ENCODE peak calls at places on chromosomes 2 and 18, in ten cellular contexts. One of them, this sample, is unnamed.

GRCh38 chr2:160397530-160397865 is 96.1 kb downstream of the RBMS1 start:
- DNase-seq in left colon: no peak
- DNase-seq in activated T-cell treated with anti-CD3 and anti-CD28 coated beads, Interleukin-2, amount 50 U/mL, for 72 hours: no peak
- DNase-seq in HAP-1: peak
- DNase-seq in pons: no peak
- DNase-seq in stimulated activated CD8-positive, alpha-beta memory T cell treated with anti-CD3 and anti-CD28 coated beads, Interleukin-15, amount 100 ng/mL, for 24 hours: no peak
- DNase-seq in hepatocyte: no peak
- DNase-seq in stimulated activated CD4-positive, alpha-beta T cell treated with anti-CD3 and anti-CD28 coated beads, Interleukin-1b, Interleukin-23, amount 100 ng/mL, for 48 hours: no peak
- DNase-seq in H7: peak
- DNase-seq in GM12891: no peak
- DNase-seq in this sample: no peak

GRCh38 chr2:218079943-218080913 is 11.2 kb downstream of the RUFY4 start:
- DNase-seq in left colon: no peak
- DNase-seq in activated T-cell treated with anti-CD3 and anti-CD28 coated beads, Interleukin-2, amount 50 U/mL, for 72 hours: no peak
- DNase-seq in HAP-1: no peak
- DNase-seq in pons: no peak
- DNase-seq in stimulated activated CD8-positive, alpha-beta memory T cell treated with anti-CD3 and anti-CD28 coated beads, Interleukin-15, amount 100 ng/mL, for 24 hours: no peak
- DNase-seq in hepatocyte: no peak
- DNase-seq in stimulated activated CD4-positive, alpha-beta T cell treated with anti-CD3 and anti-CD28 coated beads, Interleukin-1b, Interleukin-23, amount 100 ng/mL, for 48 hours: no peak
- DNase-seq in H7: no peak
- DNase-seq in GM12891: no peak
- DNase-seq in this sample: no peak

GRCh38 chr18:54871231-54871630 is 43.0 kb downstream of the RAB27B start:
- DNase-seq in left colon: no peak
- DNase-seq in activated T-cell treated with anti-CD3 and anti-CD28 coated beads, Interleukin-2, amount 50 U/mL, for 72 hours: no peak
- DNase-seq in HAP-1: no peak
- DNase-seq in pons: no peak
- DNase-seq in stimulated activated CD8-positive, alpha-beta memory T cell treated with anti-CD3 and anti-CD28 coated beads, Interleukin-15, amount 100 ng/mL, for 24 hours: no peak
- DNase-seq in hepatocyte: no peak
- DNase-seq in stimulated activated CD4-positive, alpha-beta T cell treated with anti-CD3 and anti-CD28 coated beads, Interleukin-1b, Interleukin-23, amount 100 ng/mL, for 48 hours: no peak
- DNase-seq in H7: no peak
- DNase-seq in GM12891: no peak
- DNase-seq in this sample: no peak

GRCh38 chr2:163659224-163659623 is 76.6 kb downstream of the FIGN start:
- DNase-seq in left colon: no peak
- DNase-seq in activated T-cell treated with anti-CD3 and anti-CD28 coated beads, Interleukin-2, amount 50 U/mL, for 72 hours: no peak
- DNase-seq in HAP-1: no peak
- DNase-seq in pons: no peak
- DNase-seq in stimulated activated CD8-positive, alpha-beta memory T cell treated with anti-CD3 and anti-CD28 coated beads, Interleukin-15, amount 100 ng/mL, for 24 hours: no peak
- DNase-seq in hepatocyte: no peak
- DNase-seq in stimulated activated CD4-positive, alpha-beta T cell treated with anti-CD3 and anti-CD28 coated beads, Interleukin-1b, Interleukin-23, amount 100 ng/mL, for 48 hours: no peak
- DNase-seq in H7: no peak
- DNase-seq in GM12891: no peak
- DNase-seq in this sample: no peak

GRCh38 chr18:32549248-32549842 is 78.7 kb upstream of the GAREM1 start:
- DNase-seq in left colon: peak
- DNase-seq in activated T-cell treated with anti-CD3 and anti-CD28 coated beads, Interleukin-2, amount 50 U/mL, for 72 hours: peak
- DNase-seq in HAP-1: peak
- DNase-seq in pons: peak
- DNase-seq in stimulated activated CD8-positive, alpha-beta memory T cell treated with anti-CD3 and anti-CD28 coated beads, Interleukin-15, amount 100 ng/mL, for 24 hours: no peak
- DNase-seq in hepatocyte: peak
- DNase-seq in stimulated activated CD4-positive, alpha-beta T cell treated with anti-CD3 and anti-CD28 coated beads, Interleukin-1b, Interleukin-23, amount 100 ng/mL, for 48 hours: peak
- DNase-seq in H7: peak
- DNase-seq in GM12891: peak
- DNase-seq in this sample: peak

GRCh38 chr2:197517150-197517549 is 1.3 kb downstream of the MOB4 start:
- DNase-seq in left colon: no peak
- DNase-seq in activated T-cell treated with anti-CD3 and anti-CD28 coated beads, Interleukin-2, amount 50 U/mL, for 72 hours: no peak
- DNase-seq in HAP-1: no peak
- DNase-seq in pons: no peak
- DNase-seq in stimulated activated CD8-positive, alpha-beta memory T cell treated with anti-CD3 and anti-CD28 coated beads, Interleukin-15, amount 100 ng/mL, for 24 hours: no peak
- DNase-seq in hepatocyte: no peak
- DNase-seq in stimulated activated CD4-positive, alpha-beta T cell treated with anti-CD3 and anti-CD28 coated beads, Interleukin-1b, Interleukin-23, amount 100 ng/mL, for 48 hours: no peak
- DNase-seq in H7: no peak
- DNase-seq in GM12891: no peak
- DNase-seq in this sample: no peak

GRCh38 chr2:134244091-134244490 is 9.8 kb upstream of the MGAT5 start:
- DNase-seq in left colon: no peak
- DNase-seq in activated T-cell treated with anti-CD3 and anti-CD28 coated beads, Interleukin-2, amount 50 U/mL, for 72 hours: no peak
- DNase-seq in HAP-1: no peak
- DNase-seq in pons: no peak
- DNase-seq in stimulated activated CD8-positive, alpha-beta memory T cell treated with anti-CD3 and anti-CD28 coated beads, Interleukin-15, amount 100 ng/mL, for 24 hours: no peak
- DNase-seq in hepatocyte: no peak
- DNase-seq in stimulated activated CD4-positive, alpha-beta T cell treated with anti-CD3 and anti-CD28 coated beads, Interleukin-1b, Interleukin-23, amount 100 ng/mL, for 48 hours: no peak
- DNase-seq in H7: no peak
- DNase-seq in GM12891: no peak
- DNase-seq in this sample: no peak

GRCh38 chr2:4678937-4679336 is 975.6 kb downstream of the DCDC2C start:
- DNase-seq in left colon: no peak
- DNase-seq in activated T-cell treated with anti-CD3 and anti-CD28 coated beads, Interleukin-2, amount 50 U/mL, for 72 hours: no peak
- DNase-seq in HAP-1: no peak
- DNase-seq in pons: no peak
- DNase-seq in stimulated activated CD8-positive, alpha-beta memory T cell treated with anti-CD3 and anti-CD28 coated beads, Interleukin-15, amount 100 ng/mL, for 24 hours: no peak
- DNase-seq in hepatocyte: no peak
- DNase-seq in stimulated activated CD4-positive, alpha-beta T cell treated with anti-CD3 and anti-CD28 coated beads, Interleukin-1b, Interleukin-23, amount 100 ng/mL, for 48 hours: no peak
- DNase-seq in H7: peak
- DNase-seq in GM12891: no peak
- DNase-seq in this sample: no peak

GRCh38 chr2:239222346-239223028 is 178.3 kb downstream of the HDAC4 start:
- DNase-seq in left colon: no peak
- DNase-seq in activated T-cell treated with anti-CD3 and anti-CD28 coated beads, Interleukin-2, amount 50 U/mL, for 72 hours: no peak
- DNase-seq in HAP-1: no peak
- DNase-seq in pons: no peak
- DNase-seq in stimulated activated CD8-positive, alpha-beta memory T cell treated with anti-CD3 and anti-CD28 coated beads, Interleukin-15, amount 100 ng/mL, for 24 hours: no peak
- DNase-seq in hepatocyte: no peak
- DNase-seq in stimulated activated CD4-positive, alpha-beta T cell treated with anti-CD3 and anti-CD28 coated beads, Interleukin-1b, Interleukin-23, amount 100 ng/mL, for 48 hours: no peak
- DNase-seq in H7: no peak
- DNase-seq in GM12891: no peak
- DNase-seq in this sample: no peak

GRCh38 chr2:50556934-50557575 is 474.9 kb downstream of the NRXN1 start:
- DNase-seq in left colon: no peak
- DNase-seq in activated T-cell treated with anti-CD3 and anti-CD28 coated beads, Interleukin-2, amount 50 U/mL, for 72 hours: no peak
- DNase-seq in HAP-1: no peak
- DNase-seq in pons: no peak
- DNase-seq in stimulated activated CD8-positive, alpha-beta memory T cell treated with anti-CD3 and anti-CD28 coated beads, Interleukin-15, amount 100 ng/mL, for 24 hours: no peak
- DNase-seq in hepatocyte: no peak
- DNase-seq in stimulated activated CD4-positive, alpha-beta T cell treated with anti-CD3 and anti-CD28 coated beads, Interleukin-1b, Interleukin-23, amount 100 ng/mL, for 48 hours: no peak
- DNase-seq in H7: no peak
- DNase-seq in GM12891: no peak
- DNase-seq in this sample: no peak

GRCh38 chr2:216693414-216694100 is 1.8 kb downstream of the IGFBP5 start:
- DNase-seq in left colon: no peak
- DNase-seq in activated T-cell treated with anti-CD3 and anti-CD28 coated beads, Interleukin-2, amount 50 U/mL, for 72 hours: no peak
- DNase-seq in HAP-1: peak
- DNase-seq in pons: no peak
- DNase-seq in stimulated activated CD8-positive, alpha-beta memory T cell treated with anti-CD3 and anti-CD28 coated beads, Interleukin-15, amount 100 ng/mL, for 24 hours: no peak
- DNase-seq in hepatocyte: no peak
- DNase-seq in stimulated activated CD4-positive, alpha-beta T cell treated with anti-CD3 and anti-CD28 coated beads, Interleukin-1b, Interleukin-23, amount 100 ng/mL, for 48 hours: no peak
- DNase-seq in H7: no peak
- DNase-seq in GM12891: no peak
- DNase-seq in this sample: no peak

GRCh38 chr2:175793649-175794048 is 208.4 kb downstream of the LNPK start:
- DNase-seq in left colon: no peak
- DNase-seq in activated T-cell treated with anti-CD3 and anti-CD28 coated beads, Interleukin-2, amount 50 U/mL, for 72 hours: no peak
- DNase-seq in HAP-1: no peak
- DNase-seq in pons: no peak
- DNase-seq in stimulated activated CD8-positive, alpha-beta memory T cell treated with anti-CD3 and anti-CD28 coated beads, Interleukin-15, amount 100 ng/mL, for 24 hours: no peak
- DNase-seq in hepatocyte: no peak
- DNase-seq in stimulated activated CD4-positive, alpha-beta T cell treated with anti-CD3 and anti-CD28 coated beads, Interleukin-1b, Interleukin-23, amount 100 ng/mL, for 48 hours: no peak
- DNase-seq in H7: no peak
- DNase-seq in GM12891: no peak
- DNase-seq in this sample: no peak

GRCh38 chr2:218839893-218840292 is 8.3 kb upstream of the PRKAG3 start:
- DNase-seq in left colon: no peak
- DNase-seq in activated T-cell treated with anti-CD3 and anti-CD28 coated beads, Interleukin-2, amount 50 U/mL, for 72 hours: no peak
- DNase-seq in HAP-1: no peak
- DNase-seq in pons: no peak
- DNase-seq in stimulated activated CD8-positive, alpha-beta memory T cell treated with anti-CD3 and anti-CD28 coated beads, Interleukin-15, amount 100 ng/mL, for 24 hours: no peak
- DNase-seq in hepatocyte: no peak
- DNase-seq in stimulated activated CD4-positive, alpha-beta T cell treated with anti-CD3 and anti-CD28 coated beads, Interleukin-1b, Interleukin-23, amount 100 ng/mL, for 48 hours: no peak
- DNase-seq in H7: no peak
- DNase-seq in GM12891: no peak
- DNase-seq in this sample: no peak

GRCh38 chr2:238382381-238382781 is 44.3 kb upstream of the ASB1 start:
- DNase-seq in left colon: no peak
- DNase-seq in activated T-cell treated with anti-CD3 and anti-CD28 coated beads, Interleukin-2, amount 50 U/mL, for 72 hours: no peak
- DNase-seq in HAP-1: no peak
- DNase-seq in pons: no peak
- DNase-seq in stimulated activated CD8-positive, alpha-beta memory T cell treated with anti-CD3 and anti-CD28 coated beads, Interleukin-15, amount 100 ng/mL, for 24 hours: no peak
- DNase-seq in hepatocyte: no peak
- DNase-seq in stimulated activated CD4-positive, alpha-beta T cell treated with anti-CD3 and anti-CD28 coated beads, Interleukin-1b, Interleukin-23, amount 100 ng/mL, for 48 hours: no peak
- DNase-seq in H7: no peak
- DNase-seq in GM12891: no peak
- DNase-seq in this sample: no peak

GRCh38 chr2:23697676-23698075 is 229.2 kb downstream of the ATAD2B start:
- DNase-seq in left colon: no peak
- DNase-seq in activated T-cell treated with anti-CD3 and anti-CD28 coated beads, Interleukin-2, amount 50 U/mL, for 72 hours: no peak
- DNase-seq in HAP-1: no peak
- DNase-seq in pons: no peak
- DNase-seq in stimulated activated CD8-positive, alpha-beta memory T cell treated with anti-CD3 and anti-CD28 coated beads, Interleukin-15, amount 100 ng/mL, for 24 hours: no peak
- DNase-seq in hepatocyte: no peak
- DNase-seq in stimulated activated CD4-positive, alpha-beta T cell treated with anti-CD3 and anti-CD28 coated beads, Interleukin-1b, Interleukin-23, amount 100 ng/mL, for 48 hours: no peak
- DNase-seq in H7: peak
- DNase-seq in GM12891: no peak
- DNase-seq in this sample: no peak

GRCh38 chr18:702957-703659 is 9.3 kb downstream of the ENOSF1 start:
- DNase-seq in left colon: no peak
- DNase-seq in activated T-cell treated with anti-CD3 and anti-CD28 coated beads, Interleukin-2, amount 50 U/mL, for 72 hours: no peak
- DNase-seq in HAP-1: peak
- DNase-seq in pons: no peak
- DNase-seq in stimulated activated CD8-positive, alpha-beta memory T cell treated with anti-CD3 and anti-CD28 coated beads, Interleukin-15, amount 100 ng/mL, for 24 hours: no peak
- DNase-seq in hepatocyte: peak
- DNase-seq in stimulated activated CD4-positive, alpha-beta T cell treated with anti-CD3 and anti-CD28 coated beads, Interleukin-1b, Interleukin-23, amount 100 ng/mL, for 48 hours: no peak
- DNase-seq in H7: no peak
- DNase-seq in GM12891: no peak
- DNase-seq in this sample: no peak

GRCh38 chr2:72803151-72803550 is 22.7 kb downstream of the EXOC6B start:
- DNase-seq in left colon: no peak
- DNase-seq in activated T-cell treated with anti-CD3 and anti-CD28 coated beads, Interleukin-2, amount 50 U/mL, for 72 hours: no peak
- DNase-seq in HAP-1: no peak
- DNase-seq in pons: peak
- DNase-seq in stimulated activated CD8-positive, alpha-beta memory T cell treated with anti-CD3 and anti-CD28 coated beads, Interleukin-15, amount 100 ng/mL, for 24 hours: no peak
- DNase-seq in hepatocyte: no peak
- DNase-seq in stimulated activated CD4-positive, alpha-beta T cell treated with anti-CD3 and anti-CD28 coated beads, Interleukin-1b, Interleukin-23, amount 100 ng/mL, for 48 hours: no peak
- DNase-seq in H7: no peak
- DNase-seq in GM12891: no peak
- DNase-seq in this sample: no peak

GRCh38 chr2:217905395-217905794 is 97.4 kb downstream of the TNS1 start:
- DNase-seq in left colon: peak
- DNase-seq in activated T-cell treated with anti-CD3 and anti-CD28 coated beads, Interleukin-2, amount 50 U/mL, for 72 hours: no peak
- DNase-seq in HAP-1: no peak
- DNase-seq in pons: peak
- DNase-seq in stimulated activated CD8-positive, alpha-beta memory T cell treated with anti-CD3 and anti-CD28 coated beads, Interleukin-15, amount 100 ng/mL, for 24 hours: no peak
- DNase-seq in hepatocyte: no peak
- DNase-seq in stimulated activated CD4-positive, alpha-beta T cell treated with anti-CD3 and anti-CD28 coated beads, Interleukin-1b, Interleukin-23, amount 100 ng/mL, for 48 hours: no peak
- DNase-seq in H7: peak
- DNase-seq in GM12891: no peak
- DNase-seq in this sample: no peak

GRCh38 chr2:67515538-67515937 is 118.4 kb downstream of the ETAA1 start:
- DNase-seq in left colon: no peak
- DNase-seq in activated T-cell treated with anti-CD3 and anti-CD28 coated beads, Interleukin-2, amount 50 U/mL, for 72 hours: no peak
- DNase-seq in HAP-1: no peak
- DNase-seq in pons: no peak
- DNase-seq in stimulated activated CD8-positive, alpha-beta memory T cell treated with anti-CD3 and anti-CD28 coated beads, Interleukin-15, amount 100 ng/mL, for 24 hours: no peak
- DNase-seq in hepatocyte: no peak
- DNase-seq in stimulated activated CD4-positive, alpha-beta T cell treated with anti-CD3 and anti-CD28 coated beads, Interleukin-1b, Interleukin-23, amount 100 ng/mL, for 48 hours: no peak
- DNase-seq in H7: no peak
- DNase-seq in GM12891: no peak
- DNase-seq in this sample: no peak

GRCh38 chr2:241202268-241202585 is 13.8 kb downstream of the ANO7 start:
- DNase-seq in left colon: no peak
- DNase-seq in activated T-cell treated with anti-CD3 and anti-CD28 coated beads, Interleukin-2, amount 50 U/mL, for 72 hours: no peak
- DNase-seq in HAP-1: no peak
- DNase-seq in pons: no peak
- DNase-seq in stimulated activated CD8-positive, alpha-beta memory T cell treated with anti-CD3 and anti-CD28 coated beads, Interleukin-15, amount 100 ng/mL, for 24 hours: no peak
- DNase-seq in hepatocyte: no peak
- DNase-seq in stimulated activated CD4-positive, alpha-beta T cell treated with anti-CD3 and anti-CD28 coated beads, Interleukin-1b, Interleukin-23, amount 100 ng/mL, for 48 hours: no peak
- DNase-seq in H7: peak
- DNase-seq in GM12891: no peak
- DNase-seq in this sample: no peak

GRCh38 chr2:38268691-38269309 is 108.3 kb downstream of the ATL2 start:
- DNase-seq in left colon: no peak
- DNase-seq in activated T-cell treated with anti-CD3 and anti-CD28 coated beads, Interleukin-2, amount 50 U/mL, for 72 hours: no peak
- DNase-seq in HAP-1: no peak
- DNase-seq in pons: no peak
- DNase-seq in stimulated activated CD8-positive, alpha-beta memory T cell treated with anti-CD3 and anti-CD28 coated beads, Interleukin-15, amount 100 ng/mL, for 24 hours: no peak
- DNase-seq in hepatocyte: no peak
- DNase-seq in stimulated activated CD4-positive, alpha-beta T cell treated with anti-CD3 and anti-CD28 coated beads, Interleukin-1b, Interleukin-23, amount 100 ng/mL, for 48 hours: no peak
- DNase-seq in H7: no peak
- DNase-seq in GM12891: no peak
- DNase-seq in this sample: no peak

GRCh38 chr2:230335864-230336506 is 9.0 kb downstream of the SP140L start:
- DNase-seq in left colon: no peak
- DNase-seq in activated T-cell treated with anti-CD3 and anti-CD28 coated beads, Interleukin-2, amount 50 U/mL, for 72 hours: no peak
- DNase-seq in HAP-1: no peak
- DNase-seq in pons: no peak
- DNase-seq in stimulated activated CD8-positive, alpha-beta memory T cell treated with anti-CD3 and anti-CD28 coated beads, Interleukin-15, amount 100 ng/mL, for 24 hours: no peak
- DNase-seq in hepatocyte: no peak
- DNase-seq in stimulated activated CD4-positive, alpha-beta T cell treated with anti-CD3 and anti-CD28 coated beads, Interleukin-1b, Interleukin-23, amount 100 ng/mL, for 48 hours: no peak
- DNase-seq in H7: no peak
- DNase-seq in GM12891: no peak
- DNase-seq in this sample: no peak

GRCh38 chr2:65396348-65397026 is 35.9 kb downstream of the SPRED2 start:
- DNase-seq in left colon: peak
- DNase-seq in activated T-cell treated with anti-CD3 and anti-CD28 coated beads, Interleukin-2, amount 50 U/mL, for 72 hours: no peak
- DNase-seq in HAP-1: no peak
- DNase-seq in pons: no peak
- DNase-seq in stimulated activated CD8-positive, alpha-beta memory T cell treated with anti-CD3 and anti-CD28 coated beads, Interleukin-15, amount 100 ng/mL, for 24 hours: no peak
- DNase-seq in hepatocyte: no peak
- DNase-seq in stimulated activated CD4-positive, alpha-beta T cell treated with anti-CD3 and anti-CD28 coated beads, Interleukin-1b, Interleukin-23, amount 100 ng/mL, for 48 hours: no peak
- DNase-seq in H7: no peak
- DNase-seq in GM12891: no peak
- DNase-seq in this sample: peak

GRCh38 chr2:220669324-220669723 is 902.8 kb downstream of the EPHA4 start:
- DNase-seq in left colon: no peak
- DNase-seq in activated T-cell treated with anti-CD3 and anti-CD28 coated beads, Interleukin-2, amount 50 U/mL, for 72 hours: no peak
- DNase-seq in HAP-1: no peak
- DNase-seq in pons: no peak
- DNase-seq in stimulated activated CD8-positive, alpha-beta memory T cell treated with anti-CD3 and anti-CD28 coated beads, Interleukin-15, amount 100 ng/mL, for 24 hours: no peak
- DNase-seq in hepatocyte: no peak
- DNase-seq in stimulated activated CD4-positive, alpha-beta T cell treated with anti-CD3 and anti-CD28 coated beads, Interleukin-1b, Interleukin-23, amount 100 ng/mL, for 48 hours: no peak
- DNase-seq in H7: no peak
- DNase-seq in GM12891: no peak
- DNase-seq in this sample: no peak

GRCh38 chr2:26274058-26274613 is 29.4 kb downstream of the HADHB start:
- DNase-seq in left colon: peak
- DNase-seq in activated T-cell treated with anti-CD3 and anti-CD28 coated beads, Interleukin-2, amount 50 U/mL, for 72 hours: no peak
- DNase-seq in HAP-1: no peak
- DNase-seq in pons: peak
- DNase-seq in stimulated activated CD8-positive, alpha-beta memory T cell treated with anti-CD3 and anti-CD28 coated beads, Interleukin-15, amount 100 ng/mL, for 24 hours: no peak
- DNase-seq in hepatocyte: peak
- DNase-seq in stimulated activated CD4-positive, alpha-beta T cell treated with anti-CD3 and anti-CD28 coated beads, Interleukin-1b, Interleukin-23, amount 100 ng/mL, for 48 hours: no peak
- DNase-seq in H7: no peak
- DNase-seq in GM12891: no peak
- DNase-seq in this sample: peak

GRCh38 chr18:5879479-5879882 is 15.8 kb downstream of the TMEM200C start:
- DNase-seq in left colon: no peak
- DNase-seq in activated T-cell treated with anti-CD3 and anti-CD28 coated beads, Interleukin-2, amount 50 U/mL, for 72 hours: no peak
- DNase-seq in HAP-1: no peak
- DNase-seq in pons: peak
- DNase-seq in stimulated activated CD8-positive, alpha-beta memory T cell treated with anti-CD3 and anti-CD28 coated beads, Interleukin-15, amount 100 ng/mL, for 24 hours: no peak
- DNase-seq in hepatocyte: peak
- DNase-seq in stimulated activated CD4-positive, alpha-beta T cell treated with anti-CD3 and anti-CD28 coated beads, Interleukin-1b, Interleukin-23, amount 100 ng/mL, for 48 hours: no peak
- DNase-seq in H7: no peak
- DNase-seq in GM12891: no peak
- DNase-seq in this sample: no peak

GRCh38 chr18:59035591-59035990 is 104.1 kb upstream of the SEC11C start:
- DNase-seq in left colon: no peak
- DNase-seq in activated T-cell treated with anti-CD3 and anti-CD28 coated beads, Interleukin-2, amount 50 U/mL, for 72 hours: no peak
- DNase-seq in HAP-1: no peak
- DNase-seq in pons: no peak
- DNase-seq in stimulated activated CD8-positive, alpha-beta memory T cell treated with anti-CD3 and anti-CD28 coated beads, Interleukin-15, amount 100 ng/mL, for 24 hours: no peak
- DNase-seq in hepatocyte: no peak
- DNase-seq in stimulated activated CD4-positive, alpha-beta T cell treated with anti-CD3 and anti-CD28 coated beads, Interleukin-1b, Interleukin-23, amount 100 ng/mL, for 48 hours: no peak
- DNase-seq in H7: no peak
- DNase-seq in GM12891: no peak
- DNase-seq in this sample: no peak

GRCh38 chr2:82342351-82342750 is 2037.8 kb upstream of the LRRTM1 start:
- DNase-seq in left colon: no peak
- DNase-seq in activated T-cell treated with anti-CD3 and anti-CD28 coated beads, Interleukin-2, amount 50 U/mL, for 72 hours: no peak
- DNase-seq in HAP-1: no peak
- DNase-seq in pons: no peak
- DNase-seq in stimulated activated CD8-positive, alpha-beta memory T cell treated with anti-CD3 and anti-CD28 coated beads, Interleukin-15, amount 100 ng/mL, for 24 hours: no peak
- DNase-seq in hepatocyte: no peak
- DNase-seq in stimulated activated CD4-positive, alpha-beta T cell treated with anti-CD3 and anti-CD28 coated beads, Interleukin-1b, Interleukin-23, amount 100 ng/mL, for 48 hours: no peak
- DNase-seq in H7: no peak
- DNase-seq in GM12891: no peak
- DNase-seq in this sample: no peak